ENCODE peak calls at places on chromosome 1, in nine cellular contexts. H is epithelial cell of prostate; R is HCT116; B is NCI-H82; P is NCI-H526; I is activated CD4-positive, alpha-beta T cell treated with anti-CD3 and anti-CD28 coated beads for 1 hour; S is LHCN-M2; Y is choroid plexus epithelial cell; K is T-helper 2 cell. Q is an unnamed sample.

GRCh38 chr1:25028910-25029599 is 99.0 kb upstream of the RUNX3 start:
- DNase-seq in H (no peak), R (no peak), B (no peak), P (no peak), I (no peak), S (no peak), Y (no peak), K (peak; percentile 45), Q (peak; percentile 23)

GRCh38 chr1:107767156-107767582 is 197.8 kb downstream of the VAV3 start:
- DNase-seq in H (no peak), R (no peak), B (no peak), P (no peak), I (no peak), S (no peak), Y (peak; percentile 13), K (no peak), Q (no peak)

GRCh38 chr1:63318255-63319068 is 3.9 kb upstream of the FOXD3 start:
- DNase-seq in H (no peak), R (no peak), B (no peak), P (no peak), I (no peak), S (no peak), Y (no peak), K (no peak), Q (no peak)

GRCh38 chr1:178189814-178190213 is 95.9 kb downstream of the RASAL2 start:
- DNase-seq in H (no peak), R (peak; percentile 13), B (peak; percentile 86), P (peak; percentile 60), I (no peak), S (peak; percentile 65), Y (peak; percentile 56), K (peak; percentile 6), Q (no peak)

GRCh38 chr1:38000529-38001453 is 4.5 kb downstream of the FHL3 start:
- DNase-seq in H (no peak), R (no peak), B (no peak), P (no peak), I (no peak), S (peak; percentile 97), Y (peak; percentile 90), K (no peak), Q (no peak)

GRCh38 chr1:54546651-54547348 is 1.2 kb upstream of the ACOT11 start:
- DNase-seq in H (no peak), R (no peak), B (no peak), P (no peak), I (no peak), S (no peak), Y (peak; percentile 8), K (no peak), Q (no peak)

GRCh38 chr1:96234299-96234698 is 487.3 kb upstream of the PTBP2 start:
- DNase-seq in H (no peak), R (peak; percentile 29), B (peak; percentile 5), P (no peak), I (no peak), S (no peak), Y (peak; percentile 66), K (no peak), Q (no peak)

GRCh38 chr1:176174108-176174507 is 33.0 kb downstream of the COP1 start:
- DNase-seq in H (no peak), R (no peak), B (no peak), P (no peak), I (no peak), S (peak; percentile 55), Y (peak; percentile 1), K (no peak), Q (no peak)

GRCh38 chr1:161115132-161115711 is 2.6 kb downstream of the PFDN2 start:
- DNase-seq in H (peak; percentile 99), R (peak; percentile 95), B (no peak), P (no peak), I (no peak), S (peak; percentile 83), Y (peak; percentile 97), K (peak; percentile 38), Q (no peak)

Q was measured in transverse colon.